ENCODE peak calls at places on chromosomes 5 and 9, in nine cellular contexts. T is A549, E is HCT116, A is GM23338, S is K562, G is HepG2, Y is GM12878, U is Panc1, D is SK-N-SH. C is an unnamed sample.

GRCh38 chr5:80755634-80756033 is 100.9 kb upstream of the DHFR start:
- DNase-seq in T (no peak), E (no peak), A (no peak), S (no peak), G (no peak), Y (peak), U (no peak), D (no peak), C (no peak)

GRCh38 chr9:120474579-120475243 is 105.3 kb downstream of the CDK5RAP2 start:
- DNase-seq in T (no peak), E (no peak), A (no peak), S (no peak), G (no peak), Y (no peak), U (no peak), D (no peak), C (peak)

GRCh38 chr9:93317495-93318094 is 133.7 kb downstream of the WNK2 start:
- DNase-seq in T (no peak), E (no peak), A (no peak), S (no peak), G (no peak), Y (no peak), U (no peak), D (no peak), C (no peak)

GRCh38 chr5:136030252-136030651 is 1.5 kb downstream of the TGFBI start:
- DNase-seq in T (no peak), E (no peak), A (no peak), S (no peak), G (no peak), Y (no peak), U (no peak), D (peak), C (no peak)

GRCh38 chr5:178365501-178366440 is 133.2 kb upstream of the PHYKPL start:
- DNase-seq in T (no peak), E (no peak), A (no peak), S (no peak), G (no peak), Y (no peak), U (no peak), D (no peak), C (no peak)

GRCh38 chr9:97808972-97809371 is 44.1 kb upstream of the FOXE1 start:
- DNase-seq in T (no peak), E (no peak), A (no peak), S (no peak), G (no peak), Y (no peak), U (no peak), D (no peak), C (no peak)

GRCh38 chr5:118042076-118042475 is 946.3 kb downstream of the DTWD2 start:
- DNase-seq in T (no peak), E (no peak), A (no peak), S (no peak), G (no peak), Y (no peak), U (no peak), D (peak), C (no peak)

GRCh38 chr9:105994970-105995369 is 300.6 kb downstream of the TMEM38B start:
- DNase-seq in T (peak), E (no peak), A (no peak), S (no peak), G (no peak), Y (no peak), U (no peak), D (no peak), C (no peak)

GRCh38 chr9:108836771-108837170 is 19.0 kb downstream of the ACTL7B start:
- DNase-seq in T (no peak), E (no peak), A (no peak), S (no peak), G (no peak), Y (no peak), U (no peak), D (no peak), C (no peak)

GRCh38 chr9:69319324-69320040 is 5.5 kb upstream of the ENTREP1 start:
- DNase-seq in T (no peak), E (no peak), A (no peak), S (no peak), G (no peak), Y (no peak), U (no peak), D (no peak), C (no peak)

GRCh38 chr5:154274828-154275185 is 84.3 kb downstream of the GALNT10 start:
- DNase-seq in T (no peak), E (no peak), A (no peak), S (no peak), G (no peak), Y (no peak), U (no peak), D (no peak), C (no peak)

GRCh38 chr9:72254881-72255545 is 105.8 kb downstream of the GDA start:
- DNase-seq in T (no peak), E (no peak), A (no peak), S (no peak), G (no peak), Y (no peak), U (no peak), D (no peak), C (no peak)

GRCh38 chr5:45225571-45226031 is 416.9 kb downstream of the MRPS30 start:
- DNase-seq in T (no peak), E (no peak), A (peak), S (no peak), G (no peak), Y (no peak), U (no peak), D (peak), C (no peak)
- TF ChIP-seq CTCF in T (no peak), E (peak), A (peak), S (no peak), G (no peak), Y (no peak), U (no peak), D (peak), C (no peak)

GRCh38 chr9:77707696-77708095 is 59.6 kb upstream of the GNA14 start:
- DNase-seq in T (peak), E (peak), A (no peak), S (no peak), G (peak), Y (no peak), U (peak), D (no peak), C (no peak)
- TF ChIP-seq REST in T (no peak), E (no peak), A (no peak), S (no peak), G (no peak), Y (no peak), U (no peak), D (peak), C (no peak)

DNA sequence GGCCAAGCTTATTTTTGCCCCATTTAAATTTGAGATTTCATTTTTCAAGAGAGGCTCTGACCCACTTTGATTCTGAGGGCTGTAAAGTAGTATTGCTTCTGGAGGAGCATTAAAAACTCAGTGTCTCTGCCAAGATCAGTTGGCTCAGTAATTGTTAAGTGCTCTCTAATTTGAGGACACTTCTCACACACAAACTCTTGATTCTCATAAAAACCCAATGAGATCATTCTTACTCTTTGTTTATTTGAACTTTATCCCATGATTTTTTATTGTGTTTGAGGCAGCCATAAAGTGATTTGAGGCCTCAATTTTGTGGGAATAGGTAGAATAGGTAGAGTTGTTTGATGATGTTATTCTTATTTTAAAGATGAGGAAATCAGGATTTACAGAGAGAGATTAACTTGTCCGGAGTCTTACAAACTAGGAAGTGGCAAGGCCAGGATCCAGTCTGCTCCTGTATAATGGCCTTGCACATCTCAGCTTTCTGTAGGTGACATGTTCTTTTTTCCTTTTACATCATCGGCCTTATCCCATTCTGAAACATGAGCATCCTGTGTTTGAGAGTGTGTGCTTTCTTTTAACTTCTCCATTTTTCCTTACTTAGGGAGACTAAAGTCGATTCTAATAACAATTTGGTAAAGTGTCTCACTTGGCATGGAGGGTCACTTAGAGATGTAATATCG is 214.8 kb downstream of the CD180 start:
- DNase-seq in T (no peak), E (no peak), A (no peak), S (no peak), G (no peak), Y (no peak), U (no peak), D (no peak), C (no peak)
- H3K27ac ChIP-seq in T (no peak), E (no peak), A (no peak), S (no peak), G (no peak), Y (no peak), U (no peak), D (no peak), C (no peak)

DNA sequence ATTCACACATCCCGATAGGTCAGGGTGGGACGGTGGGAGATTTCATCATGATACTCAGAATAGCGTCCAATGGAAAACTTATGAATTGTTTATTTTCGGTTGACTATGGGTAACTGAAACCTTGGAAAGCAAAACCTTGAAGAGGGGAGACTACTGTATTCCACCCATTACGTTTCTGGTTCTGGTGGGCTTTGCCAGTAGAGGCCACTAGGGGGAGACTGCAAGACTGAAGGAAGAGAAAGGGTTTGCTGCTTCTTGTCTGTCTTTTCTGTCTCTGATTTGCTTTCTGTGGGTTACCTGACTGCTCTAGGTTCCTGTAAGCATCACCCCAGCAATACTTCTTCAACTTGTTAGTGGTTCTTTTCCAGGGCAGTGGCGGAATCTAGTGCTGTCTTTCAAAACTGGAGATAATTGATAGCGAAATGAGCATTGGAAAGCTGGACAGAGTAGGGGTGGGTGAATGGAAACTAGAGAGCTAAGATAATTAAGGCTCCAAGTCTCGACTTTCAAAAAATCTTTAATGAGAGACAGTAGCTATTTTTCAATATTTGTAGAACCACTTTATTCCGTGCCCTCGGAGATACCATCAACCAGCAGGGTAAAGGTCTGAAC is 27.0 kb downstream of the GRIN3A start:
- DNase-seq in T (peak), E (no peak), A (peak), S (peak), G (peak), Y (no peak), U (no peak), D (peak), C (peak)
- TF ChIP-seq CTCF in T (peak), E (peak), A (peak), S (peak), G (peak), Y (peak), U (peak), D (peak), C (peak)

DNA sequence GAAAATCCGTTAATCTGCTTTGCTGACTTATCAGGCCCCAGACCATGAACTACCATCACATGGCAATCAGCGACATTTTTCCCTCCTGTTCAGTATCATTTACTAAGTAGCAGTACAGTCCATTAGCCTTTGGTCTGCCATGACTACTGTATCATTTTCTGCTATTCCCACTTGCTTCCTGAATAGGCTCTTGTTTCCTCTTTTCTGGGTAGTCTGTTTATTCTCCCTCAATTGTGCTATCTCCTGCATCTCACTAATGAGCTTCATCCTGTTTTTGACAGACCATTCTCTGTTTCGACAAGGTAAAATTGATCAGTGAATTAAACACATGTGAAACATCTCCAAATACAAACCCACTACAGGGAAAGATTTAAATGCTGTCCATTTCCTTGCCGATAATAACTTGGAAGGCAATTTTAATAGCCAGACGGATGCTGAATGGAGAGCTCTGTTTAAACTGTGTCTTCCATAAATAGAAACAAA is 263.5 kb upstream of the ANKRD55 start:
- DNase-seq in T (no peak), E (no peak), A (no peak), S (no peak), G (no peak), Y (no peak), U (no peak), D (peak), C (no peak)
- TF ChIP-seq REST in T (no peak), E (no peak), A (no peak), S (no peak), G (no peak), Y (no peak), U (no peak), D (no peak), C (no peak)

DNA sequence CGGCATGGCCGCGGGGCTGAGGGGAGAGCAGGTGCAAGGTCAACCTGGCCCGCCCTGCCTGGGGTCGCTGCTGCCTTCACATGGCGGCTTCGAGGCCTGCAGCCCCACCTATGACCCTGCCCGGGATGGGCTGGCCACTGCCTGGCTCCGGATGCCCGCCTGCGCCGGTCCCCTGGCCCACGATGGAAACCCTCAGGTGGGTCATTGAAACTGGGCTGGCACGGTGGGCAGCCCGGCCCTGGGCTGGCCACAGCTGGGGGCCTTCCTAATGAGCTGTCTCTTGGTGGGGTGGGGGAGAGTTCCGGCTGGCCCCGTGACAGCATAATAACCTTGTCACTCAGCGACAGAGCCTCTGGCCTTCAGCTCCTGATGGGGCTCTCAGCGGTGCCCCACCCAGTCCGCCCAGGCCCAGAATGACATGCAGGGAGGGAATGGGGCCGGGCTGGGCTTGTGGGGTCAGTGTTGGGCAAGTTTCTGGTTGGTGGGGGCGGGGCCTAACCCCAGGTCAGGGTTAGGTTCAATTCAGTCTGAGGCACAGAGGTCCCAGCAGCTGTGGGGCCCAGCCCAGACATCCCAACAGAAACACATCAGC is at the start of gene CCDC187:
- DNase-seq in T (no peak), E (no peak), A (no peak), S (peak), G (peak), Y (no peak), U (no peak), D (no peak), C (no peak)
- H3K27ac ChIP-seq in T (no peak), E (no peak), A (no peak), S (no peak), G (no peak), Y (no peak), U (no peak), D (no peak), C (no peak)

GRCh38 chr9:18865542-18865941 is 167.5 kb downstream of the SAXO1 start:
- DNase-seq in T (no peak), E (no peak), A (no peak), S (no peak), G (no peak), Y (no peak), U (no peak), D (no peak), C (no peak)

GRCh38 chr9:18863821-18864220 is 169.2 kb downstream of the SAXO1 start:
- DNase-seq in T (no peak), E (no peak), A (no peak), S (no peak), G (no peak), Y (no peak), U (no peak), D (no peak), C (no peak)

GRCh38 chr9:18857769-18858168 is 175.2 kb downstream of the SAXO1 start:
- DNase-seq in T (no peak), E (no peak), A (no peak), S (no peak), G (no peak), Y (no peak), U (no peak), D (no peak), C (no peak)

GRCh38 chr9:18864516-18864915 is 168.5 kb downstream of the SAXO1 start:
- DNase-seq in T (no peak), E (no peak), A (no peak), S (no peak), G (no peak), Y (no peak), U (no peak), D (no peak), C (no peak)

DNA sequence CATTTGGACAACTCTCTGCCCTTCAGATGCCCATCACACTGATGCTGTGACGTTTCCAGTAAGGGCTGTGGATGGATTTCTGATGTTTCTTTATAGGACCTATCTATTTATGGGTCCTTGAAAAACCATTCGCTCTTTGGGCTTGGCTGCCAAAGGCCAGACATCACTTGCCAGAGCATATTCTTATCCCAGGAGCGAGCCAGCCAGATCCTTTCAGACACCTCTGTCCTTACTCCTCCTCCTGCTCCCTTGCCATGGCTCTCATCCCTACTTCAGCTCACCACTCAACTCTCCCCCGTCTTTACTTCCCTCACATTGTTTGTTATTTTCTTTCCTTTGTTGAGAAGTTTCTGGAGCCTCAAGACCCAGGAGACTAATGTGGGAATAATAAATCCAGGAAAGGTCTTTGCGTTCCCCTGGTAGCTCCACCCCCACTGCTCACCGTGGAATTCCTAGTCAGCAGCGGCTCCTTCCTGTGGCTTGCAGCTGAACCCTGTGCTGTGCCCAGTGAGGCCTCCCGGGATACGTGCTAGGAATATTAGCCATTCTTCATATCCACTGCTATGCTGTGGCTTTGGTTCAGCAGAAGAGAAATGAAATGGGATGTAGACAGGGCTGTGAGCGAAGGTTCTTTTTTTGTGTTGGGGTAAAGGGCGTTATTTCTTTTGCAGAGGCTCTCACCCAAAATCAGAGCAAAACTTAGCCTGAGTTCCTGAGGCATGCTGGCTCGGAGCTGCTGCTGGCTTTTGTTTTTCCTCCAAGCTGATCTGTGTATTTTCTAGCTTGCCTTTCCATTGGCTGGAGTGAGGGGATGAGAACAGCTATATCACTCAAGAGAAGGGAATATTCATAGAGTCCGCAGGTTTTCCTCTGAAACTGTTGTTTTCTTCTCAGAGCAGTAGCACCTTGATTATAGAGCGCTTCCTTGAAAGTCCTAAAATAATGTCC is 171.1 kb downstream of the SAXO1 start:
- DNase-seq in T (no peak), E (no peak), A (peak), S (no peak), G (no peak), Y (no peak), U (no peak), D (no peak), C (no peak)
- TF ChIP-seq CTCF in T (no peak), E (no peak), A (no peak), S (no peak), G (no peak), Y (no peak), U (no peak), D (no peak), C (no peak)

GRCh38 chr5:34929720-34930526 is 564 bp downstream of the DNAJC21 start:
- DNase-seq in T (peak), E (peak), A (peak), S (peak), G (peak), Y (peak), U (no peak), D (peak), C (peak)
- TF ChIP-seq REST in T (no peak), E (no peak), A (no peak), S (peak), G (no peak), Y (no peak), U (no peak), D (no peak), C (peak)

GRCh38 chr9:114908796-114909448 is 21.5 kb downstream of the TNFSF8 start:
- DNase-seq in T (peak), E (no peak), A (no peak), S (no peak), G (no peak), Y (no peak), U (no peak), D (no peak), C (no peak)
- H3K27ac ChIP-seq in T (peak), E (no peak), A (no peak), S (no peak), G (no peak), Y (no peak), U (no peak), D (peak), C (no peak)

C was measured in HL-60.